ENCODE peak calls at places on chromosomes 2 and 18, in four cellular contexts. X, G, K and H are unnamed samples.

GRCh38 chr18:23545247-23545789 is 41.0 kb downstream of the NPC1 start:
- DNase-seq in X (no peak), G (no peak), K (no peak), H (no peak)

GRCh38 chr2:226802573-226802972 is 3.0 kb upstream of the IRS1 start:
- DNase-seq in X (no peak), G (no peak), K (peak; percentile 54), H (no peak)

GRCh38 chr2:39234754-39235153 is 9.0 kb downstream of the CDKL4 start:
- DNase-seq in X (no peak), G (no peak), K (no peak), H (no peak)

GRCh38 chr2:64263315-64263714 is 119.1 kb upstream of the PELI1 start:
- DNase-seq in X (no peak), G (no peak), K (no peak), H (no peak)

GRCh38 chr2:173598525-173598924 is 243.9 kb downstream of the CDCA7 start:
- DNase-seq in X (no peak), G (no peak), K (no peak), H (no peak)

GRCh38 chr2:226909131-226909530 is 73.3 kb downstream of the RHBDD1 start:
- DNase-seq in X (no peak), G (no peak), K (no peak), H (no peak)

GRCh38 chr2:88199912-88200682 is 30.0 kb downstream of the THNSL2 start:
- DNase-seq in X (no peak), G (no peak), K (peak; percentile 76), H (peak; percentile 21)

GRCh38 chr2:170739048-170739447 is 23.9 kb downstream of the SP5 start:
- DNase-seq in X (no peak), G (no peak), K (no peak), H (no peak)

GRCh38 chr2:147081826-147082225 is 763.0 kb upstream of the ACVR2A start:
- DNase-seq in X (no peak), G (no peak), K (no peak), H (no peak)

GRCh38 chr2:127064642-127065250 is 42.2 kb downstream of the BIN1 start:
- DNase-seq in X (peak; percentile 70), G (peak; percentile 94), K (peak; percentile 93), H (peak; percentile 95)

GRCh38 chr18:12253027-12253426 is 1.1 kb upstream of the CIDEA start:
- DNase-seq in X (no peak), G (no peak), K (peak; percentile 37), H (no peak)

GRCh38 chr18:12254137-12254819 is at the start of gene CIDEA:
- DNase-seq in X (no peak), G (no peak), K (peak; percentile 91), H (no peak)

GRCh38 chr18:12252061-12252460 is 2.1 kb upstream of the CIDEA start:
- DNase-seq in X (no peak), G (no peak), K (no peak), H (no peak)

GRCh38 chr18:12254820-12255511 is 805 bp downstream of the CIDEA start:
- DNase-seq in X (no peak), G (no peak), K (peak; percentile 79), H (no peak)

GRCh38 chr18:12253517-12254136 is 534 bp upstream of the CIDEA start:
- DNase-seq in X (no peak), G (no peak), K (peak; percentile 79), H (no peak)
- H3K27me3 ChIP-seq in X (no peaks in the 10 kb centered on the region), G (peaks cover 7% of the 10 kb centered on the region), K (peaks cover 52% of the 10 kb centered on the region), H (no peaks in the 10 kb centered on the region)

DNA sequence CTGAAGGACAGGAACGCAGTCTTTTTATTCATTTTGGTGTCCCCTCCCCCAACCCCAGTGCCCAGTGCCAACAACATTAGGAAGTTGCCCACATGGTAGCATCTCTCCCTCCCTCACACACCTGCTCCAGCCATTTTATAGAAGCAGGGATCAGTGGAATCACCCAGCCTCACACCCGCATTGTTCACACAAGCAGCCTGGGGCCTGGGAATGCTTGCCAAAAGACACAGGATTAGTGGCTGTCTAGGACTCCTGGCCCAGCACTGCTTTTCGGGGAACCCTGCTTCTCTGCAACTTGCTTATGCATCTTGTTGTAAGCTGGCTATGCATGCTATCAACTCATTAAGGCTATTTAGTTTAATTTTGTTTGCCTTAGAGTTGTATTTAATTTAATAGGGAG is 17.9 kb downstream of the TMEM37 start:
- DNase-seq in X (no peak), G (no peak), K (no peak), H (no peak)
- H3K27me3 ChIP-seq in X (no peaks in the 10 kb centered on the region), G (no peaks in the 10 kb centered on the region), K (no peaks in the 10 kb centered on the region), H (no peaks in the 10 kb centered on the region)

GRCh38 chr18:47574966-47575365 is 323.5 kb upstream of the SKOR2 start:
- DNase-seq in X (no peak), G (no peak), K (no peak), H (no peak)
- H3K27me3 ChIP-seq in X (no peaks in the 10 kb centered on the region), G (no peaks in the 10 kb centered on the region), K (no peaks in the 10 kb centered on the region), H (no peaks in the 10 kb centered on the region)

GRCh38 chr2:222424281-222424728 is at the start of gene SGPP2:
- DNase-seq in X (no peak), G (no peak), K (peak; percentile 89), H (no peak)
- H3K27me3 ChIP-seq in X (no peaks in the 10 kb centered on the region), G (peaks cover 9% of the 10 kb centered on the region), K (peaks cover 79% of the 10 kb centered on the region), H (peaks cover 20% of the 10 kb centered on the region)